ENCODE peak calls at places on chromosome 3, in six cellular contexts. B is astrocyte; A is CD8-positive, alpha-beta memory T cell; U is WERI-Rb-1; G is brain microvascular endothelial cell; M is AG10803. R is an unnamed sample.

GRCh38 chr3:173529062-173529711 is 131.6 kb downstream of the NLGN1 start:
- DNase-seq in B (peak; percentile 6), A (no peak), U (peak; percentile 34), G (no peak), M (peak; percentile 11), R (no peak)

GRCh38 chr3:65560901-65561300 is 477.8 kb downstream of the MAGI1 start:
- DNase-seq in B (no peak), A (no peak), U (no peak), G (no peak), M (no peak), R (no peak)

GRCh38 chr3:174756200-174756829 is 102.8 kb upstream of the NAALADL2 start:
- DNase-seq in B (no peak), A (no peak), U (no peak), G (no peak), M (no peak), R (no peak)

GRCh38 chr3:168065569-168065968 is 30.2 kb downstream of the GOLIM4 start:
- DNase-seq in B (no peak), A (no peak), U (no peak), G (no peak), M (no peak), R (no peak)

GRCh38 chr3:189340680-189341460 is 169.1 kb downstream of the TPRG1 start:
- DNase-seq in B (no peak), A (no peak), U (peak; percentile 17), G (no peak), M (no peak), R (no peak)

GRCh38 chr3:73707772-73708171 is 83.0 kb upstream of the PDZRN3 start:
- DNase-seq in B (peak; percentile 42), A (no peak), U (no peak), G (no peak), M (peak; percentile 29), R (peak; percentile 24)

GRCh38 chr3:45223889-45224730 is 2.0 kb downstream of the TMEM158 start:
- DNase-seq in B (peak; percentile 51), A (no peak), U (no peak), G (peak; percentile 30), M (no peak), R (no peak)

GRCh38 chr3:150410311-150411105 is 2.4 kb downstream of the TSC22D2 start:
- DNase-seq in B (peak; percentile 20), A (peak; percentile 29), U (peak; percentile 33), G (no peak), M (no peak), R (no peak)

GRCh38 chr3:196108075-196108743 is 26.3 kb upstream of the TFRC start:
- DNase-seq in B (no peak), A (no peak), U (no peak), G (no peak), M (no peak), R (no peak)

GRCh38 chr3:183298708-183299153 is 45.7 kb downstream of the B3GNT5 start:
- DNase-seq in B (peak; percentile 92), A (no peak), U (peak; percentile 32), G (peak; percentile 95), M (peak; percentile 87), R (peak; percentile 98)

GRCh38 chr3:13579089-13579488 is 30.2 kb downstream of the FBLN2 start:
- DNase-seq in B (peak; percentile 78), A (no peak), U (no peak), G (peak; percentile 90), M (peak; percentile 93), R (peak; percentile 47)

GRCh38 chr3:126845910-126846309 is 137.0 kb upstream of the PLXNA1 start:
- DNase-seq in B (no peak), A (no peak), U (no peak), G (no peak), M (no peak), R (no peak)

GRCh38 chr3:123733805-123734526 is 149.1 kb upstream of the HACD2 start:
- DNase-seq in B (peak; percentile 97), A (no peak), U (no peak), G (peak; percentile 84), M (peak; percentile 93), R (peak; percentile 73)

GRCh38 chr3:39433642-39434041 is 27.1 kb downstream of the RPSA start:
- DNase-seq in B (peak; percentile 44), A (no peak), U (no peak), G (no peak), M (peak; percentile 49), R (peak; percentile 24)

GRCh38 chr3:182618085-182618732 is 175.1 kb upstream of the ATP11B start:
- DNase-seq in B (peak; percentile 39), A (no peak), U (no peak), G (no peak), M (peak; percentile 1), R (no peak)

GRCh38 chr3:128725547-128725931 is 444 bp upstream of the RAB7A start:
- DNase-seq in B (no peak), A (no peak), U (no peak), G (no peak), M (no peak), R (no peak)

GRCh38 chr3:19937459-19938362 is 3.7 kb upstream of the EFHB start:
- DNase-seq in B (peak; percentile 84), A (no peak), U (no peak), G (peak; percentile 58), M (no peak), R (no peak)

GRCh38 chr3:31523543-31523942 is 9.2 kb upstream of the STT3B start:
- DNase-seq in B (no peak), A (no peak), U (no peak), G (no peak), M (no peak), R (no peak)

GRCh38 chr3:149552700-149553099 is 78.2 kb downstream of the TM4SF4 start:
- DNase-seq in B (no peak), A (no peak), U (no peak), G (no peak), M (no peak), R (no peak)

GRCh38 chr3:79543618-79544017 is 224.2 kb downstream of the ROBO1 start:
- DNase-seq in B (no peak), A (no peak), U (no peak), G (no peak), M (no peak), R (no peak)

GRCh38 chr3:107942244-107942643 is 148.6 kb downstream of the CD47 start:
- DNase-seq in B (peak; percentile 21), A (no peak), U (no peak), G (no peak), M (no peak), R (no peak)

GRCh38 chr3:109175411-109175810 is 38.9 kb downstream of the C3orf85 start:
- DNase-seq in B (peak; percentile 19), A (no peak), U (no peak), G (no peak), M (no peak), R (no peak)

GRCh38 chr3:114565201-114565600 is 271.4 kb downstream of the TIGIT start:
- DNase-seq in B (no peak), A (no peak), U (no peak), G (no peak), M (peak; percentile 72), R (no peak)
- H3K4me3 ChIP-seq in B (no peak overlapping the region), A (no peak overlapping the region), U (no peak overlapping the region), G (no peak overlapping the region), M (no peak overlapping the region), R (no peak overlapping the region)

DNA sequence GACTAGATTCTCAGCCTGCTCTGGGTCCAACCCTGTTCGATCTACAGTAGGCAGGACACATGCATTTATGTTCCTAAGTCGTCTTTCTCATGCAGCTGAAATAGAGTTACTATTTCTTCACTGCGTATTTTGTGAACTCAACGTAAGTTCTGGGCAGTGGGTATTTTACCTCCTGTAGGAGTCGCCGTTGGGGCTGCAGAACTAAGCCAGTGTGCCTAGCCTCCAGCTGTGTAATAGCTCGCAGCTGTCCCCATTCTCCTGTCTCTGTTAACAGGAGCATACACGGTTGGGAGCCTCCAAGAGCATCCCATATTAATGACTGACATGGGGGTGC is 58.4 kb upstream of the HRH1 start:
- DNase-seq in B (no peak), A (no peak), U (no peak), G (peak; percentile 18), M (no peak), R (no peak)
- H3K4me3 ChIP-seq in B (peak overlapping the region; percentile 54), A (no peak overlapping the region), U (no peak overlapping the region), G (peak overlapping the region; percentile 42), M (no peak overlapping the region), R (no peak overlapping the region)

GRCh38 chr3:193176690-193177089 is 64.3 kb upstream of the PLAAT1 start:
- DNase-seq in B (no peak), A (no peak), U (peak; percentile 41), G (no peak), M (no peak), R (no peak)
- H3K4me3 ChIP-seq in B (no peak overlapping the region), A (no peak overlapping the region), U (no peak overlapping the region), G (no peak overlapping the region), M (no peak overlapping the region), R (no peak overlapping the region)

GRCh38 chr3:50155491-50155878 is 361 bp downstream of the SEMA3F start:
- DNase-seq in B (no peak), A (no peak), U (no peak), G (no peak), M (no peak), R (no peak)

GRCh38 chr3:50156991-50157493 is 1.9 kb downstream of the SEMA3F start:
- DNase-seq in B (no peak), A (no peak), U (peak; percentile 57), G (no peak), M (no peak), R (no peak)

GRCh38 chr3:50157821-50158556 is 2.9 kb downstream of the SEMA3F start:
- DNase-seq in B (no peak), A (no peak), U (no peak), G (no peak), M (peak; percentile 37), R (no peak)

GRCh38 chr3:50155891-50156290 is 767 bp downstream of the SEMA3F start:
- DNase-seq in B (no peak), A (no peak), U (no peak), G (no peak), M (no peak), R (no peak)

DNA sequence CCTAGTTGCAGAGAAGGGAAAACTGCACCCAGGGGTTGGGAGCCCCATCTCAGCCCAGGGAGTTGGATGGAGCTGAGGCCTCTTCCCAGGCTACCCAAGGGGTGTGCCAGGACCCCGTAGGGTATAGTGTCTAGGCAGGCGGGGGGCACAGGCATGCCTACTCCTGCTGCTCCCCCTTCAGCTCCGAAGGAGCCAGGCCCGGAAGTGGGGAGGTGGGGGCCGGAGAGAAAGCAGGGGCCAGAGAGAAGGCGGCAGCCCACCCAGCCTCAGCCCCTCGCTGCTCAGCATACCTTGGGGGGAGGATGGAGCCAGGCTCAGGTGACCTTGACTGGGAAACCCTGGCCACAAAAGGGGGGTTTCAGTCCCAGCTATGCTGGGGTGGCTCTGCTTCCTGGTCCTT is 1.4 kb downstream of the SEMA3F start:
- DNase-seq in B (no peak), A (no peak), U (no peak), G (no peak), M (no peak), R (no peak)
- H3K4me3 ChIP-seq in B (peak overlapping the region; percentile 52), A (no peak overlapping the region), U (peak overlapping the region; percentile 92), G (peak overlapping the region; percentile 43), M (peak overlapping the region; percentile 58), R (peak overlapping the region; percentile 49)

GRCh38 chr3:99504258-99504657 is 134.1 kb upstream of the COL8A1 start:
- DNase-seq in B (peak; percentile 64), A (no peak), U (no peak), G (peak; percentile 57), M (peak; percentile 96), R (no peak)
- H3K4me3 ChIP-seq in B (no peak overlapping the region), A (no peak overlapping the region), U (no peak overlapping the region), G (no peak overlapping the region), M (no peak overlapping the region), R (no peak overlapping the region)

DNA sequence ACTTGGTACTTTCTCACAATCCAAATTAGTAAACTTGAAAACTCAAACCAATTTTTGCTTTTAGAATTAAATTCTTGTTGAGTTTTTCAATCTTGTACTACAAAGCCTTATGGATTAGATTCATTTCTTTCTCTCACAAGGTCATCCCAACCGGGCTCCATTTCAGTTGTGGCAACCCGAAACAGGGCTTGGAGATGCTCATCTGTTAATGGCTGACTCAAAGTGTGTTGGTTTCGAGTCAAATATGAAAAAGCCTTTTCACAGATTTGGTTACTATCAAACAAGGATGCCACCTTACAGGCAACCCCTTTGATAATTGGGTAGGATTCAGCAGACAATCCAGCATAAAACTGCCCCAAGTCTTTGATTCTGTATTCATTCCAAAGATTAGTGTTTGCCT is 1.8 kb downstream of the EPM2AIP1 start:
- DNase-seq in B (no peak), A (no peak), U (no peak), G (no peak), M (no peak), R (no peak)
- H3K4me3 ChIP-seq in B (peak overlapping the region; percentile 89), A (peak overlapping the region; percentile 92), U (no peak overlapping the region), G (peak overlapping the region; percentile 84), M (peak overlapping the region; percentile 89), R (peak overlapping the region; percentile 82)

R was measured in skeletal muscle cell.